ENCODE peak calls at places on chromosome 9, in ten cellular contexts. P is endothelial cell of umbilical vein, B is breast epithelium, J is stomach, D is upper lobe of left lung, Z is sigmoid colon, N is vagina, L is Panc1, A is K562, E is HCT116. V is an unnamed sample.

GRCh38 chr9:26133537-26133936 is 455.3 kb upstream of the TUSC1 start:
- DNase-seq in L (no peak), D (no peak), P (no peak), A (no peak), N (no peak), J (no peak), E (no peak), Z (no peak), B (no peak), V (no peak)

GRCh38 chr9:78218890-78219289 is 17.0 kb upstream of the CEP78 start:
- DNase-seq in A (no peak), P (no peak), Z (no peak), B (no peak), N (no peak), J (no peak), L (no peak), D (no peak), E (no peak), V (no peak)

GRCh38 chr9:120856700-120857099 is 14.0 kb upstream of the PSMD5 start:
- DNase-seq in B (peak; percentile 55), Z (no peak), E (no peak), P (no peak), N (no peak), D (no peak), L (no peak), A (no peak), J (peak; percentile 88), V (no peak)

GRCh38 chr9:2192356-2192979 is 177.3 kb downstream of the SMARCA2 start:
- DNase-seq in P (no peak), N (no peak), Z (no peak), L (no peak), E (no peak), D (no peak), A (no peak), J (no peak), B (no peak), V (no peak)

GRCh38 chr9:94760646-94761045 is 34.1 kb downstream of the AOPEP start:
- DNase-seq in L (no peak), E (no peak), B (no peak), J (no peak), D (no peak), P (no peak), A (no peak), N (no peak), Z (no peak), V (no peak)

GRCh38 chr9:87479801-87480201 is 17.9 kb upstream of the DAPK1 start:
- DNase-seq in N (no peak), E (no peak), A (peak; percentile 11), J (no peak), L (no peak), D (peak; percentile 77), P (no peak), B (no peak), Z (no peak), V (no peak)

GRCh38 chr9:109766351-109766750 is 13.6 kb upstream of the PALM2AKAP2 start:
- DNase-seq in J (no peak), A (no peak), B (no peak), P (no peak), N (no peak), D (no peak), L (no peak), E (no peak), Z (no peak), V (no peak)

GRCh38 chr9:136399176-136400037 is 563 bp downstream of the SNAPC4 start:
- DNase-seq in L (no peak), D (no peak), Z (no peak), A (no peak), P (peak; percentile 24), J (no peak), B (no peak), E (no peak), N (no peak), V (peak; percentile 87)

GRCh38 chr9:121997791-121998190 is 95.3 kb downstream of the TTLL11 start:
- DNase-seq in E (no peak), B (no peak), P (peak; percentile 73), Z (no peak), D (no peak), A (no peak), J (no peak), N (no peak), L (no peak), V (no peak)

GRCh38 chr9:122816163-122816867 is 12.1 kb downstream of the PDCL start:
- DNase-seq in L (no peak), P (peak; percentile 98), E (no peak), A (no peak), N (no peak), Z (no peak), B (peak; percentile 30), J (no peak), D (peak; percentile 44), V (peak; percentile 87)

GRCh38 chr9:130998596-130999264 is 10.2 kb upstream of the LAMC3 start:
- DNase-seq in Z (no peak), J (no peak), D (no peak), P (no peak), L (no peak), N (no peak), A (no peak), E (no peak), B (no peak), V (no peak)

GRCh38 chr9:130996672-130997394 is 12.1 kb upstream of the LAMC3 start:
- DNase-seq in J (no peak), A (peak; percentile 64), E (no peak), B (no peak), N (no peak), D (no peak), P (no peak), Z (no peak), L (no peak), V (no peak)

GRCh38 chr9:130999265-130999623 is 9.7 kb upstream of the LAMC3 start:
- DNase-seq in N (no peak), B (no peak), E (no peak), D (no peak), Z (no peak), P (no peak), A (no peak), L (no peak), J (no peak), V (no peak)

GRCh38 chr9:130997395-130997684 is 11.6 kb upstream of the LAMC3 start:
- DNase-seq in D (no peak), Z (no peak), E (no peak), A (peak; percentile 63), B (no peak), P (no peak), J (no peak), N (no peak), L (no peak), V (no peak)

DNA sequence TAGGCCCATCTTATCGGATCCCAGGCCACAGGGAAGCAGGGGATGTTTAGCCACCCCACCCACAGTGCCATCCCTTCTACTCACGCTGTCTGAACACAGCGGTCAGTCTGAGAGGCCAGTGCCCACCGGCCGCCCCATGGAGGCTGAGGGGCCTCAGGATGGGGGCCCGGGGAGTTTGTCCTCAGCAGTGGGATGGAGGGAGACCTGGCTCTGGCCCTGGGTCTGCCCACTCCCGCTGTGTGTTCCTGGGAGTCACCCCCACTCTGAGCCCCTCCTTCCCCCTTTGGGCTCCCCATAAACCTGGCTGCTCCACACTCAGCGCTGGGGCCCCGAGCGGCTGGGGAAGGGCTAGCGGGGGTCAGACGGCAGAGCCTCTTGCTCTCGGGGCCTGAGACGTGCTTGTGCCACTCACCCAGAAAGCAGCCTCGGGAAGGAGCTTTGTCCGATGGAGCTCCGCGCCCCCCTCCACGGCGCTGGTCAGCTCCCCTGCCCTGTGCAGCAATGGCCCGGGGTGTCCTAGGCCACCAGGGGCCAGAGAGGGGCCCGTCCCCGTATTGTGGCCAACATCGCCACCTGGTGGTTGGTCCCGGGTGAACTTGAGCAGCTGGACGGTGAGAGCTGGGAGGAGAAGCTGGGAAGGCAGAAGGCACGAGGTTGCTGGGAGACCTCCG is 10.9 kb upstream of the LAMC3 start:
- DNase-seq in P (peak; percentile 48), L (no peak), A (peak; percentile 100), B (no peak), J (peak; percentile 48), E (peak; percentile 60), D (peak; percentile 38), Z (no peak), N (no peak), V (no peak)
- TF ChIP-seq CTCF in P (peak; percentile 74), L (peak; percentile 81), A (no peak), B (peak; percentile 35), J (no peak), E (peak; percentile 90), D (peak; percentile 57), Z (peak; percentile 35), N (peak; percentile 54), V (peak; percentile 70)

GRCh38 chr9:37382982-37383357 is 39.5 kb upstream of the GRHPR start:
- DNase-seq in D (no peak), J (no peak), B (no peak), P (no peak), Z (no peak), L (no peak), E (no peak), A (no peak), N (no peak), V (no peak)
- H3K4me1 ChIP-seq in D (no peaks in the 10 kb centered on the region), J (no peaks in the 10 kb centered on the region), B (no peaks in the 10 kb centered on the region), P (no peaks in the 10 kb centered on the region), Z (no peaks in the 10 kb centered on the region), L (no peaks in the 10 kb centered on the region), E (no peaks in the 10 kb centered on the region), A (peaks cover 12% of the 10 kb centered on the region), N (no peaks in the 10 kb centered on the region), V (peaks cover 15% of the 10 kb centered on the region)

DNA sequence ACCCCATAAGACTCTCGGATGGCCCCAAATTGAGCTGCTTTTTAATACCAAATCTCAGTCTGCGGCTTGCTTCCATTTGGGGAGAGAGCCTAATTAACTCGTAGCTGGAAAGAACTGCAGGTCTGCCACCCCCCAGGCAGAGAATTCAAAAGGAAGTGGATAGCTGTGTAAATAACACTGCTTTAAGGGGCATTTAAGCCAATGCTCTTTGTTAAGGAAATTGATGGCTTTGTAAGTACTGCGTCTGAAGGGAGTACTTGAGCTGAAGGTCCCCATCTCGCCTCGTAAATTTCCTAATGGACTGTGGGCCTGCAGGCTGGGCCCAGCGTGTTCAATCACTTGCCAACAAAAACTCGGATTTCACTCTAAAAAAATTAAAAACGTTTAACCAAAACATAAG is 132.7 kb downstream of the PAPPA start:
- DNase-seq in B (no peak), N (no peak), P (no peak), L (no peak), D (no peak), Z (no peak), E (no peak), A (no peak), J (no peak), V (no peak)
- TF ChIP-seq POLR2AphosphoS5 in B (no peak), N (no peak), P (no peak), L (no peak), D (no peak), Z (no peak), E (no peak), A (no peak), J (no peak), V (no peak)

GRCh38 chr9:22307013-22307711 is 139.5 kb upstream of the DMRTA1 start:
- DNase-seq in Z (no peak), D (no peak), E (peak; percentile 54), B (no peak), A (no peak), N (no peak), P (peak; percentile 54), L (no peak), J (peak; percentile 29), V (no peak)

DNA sequence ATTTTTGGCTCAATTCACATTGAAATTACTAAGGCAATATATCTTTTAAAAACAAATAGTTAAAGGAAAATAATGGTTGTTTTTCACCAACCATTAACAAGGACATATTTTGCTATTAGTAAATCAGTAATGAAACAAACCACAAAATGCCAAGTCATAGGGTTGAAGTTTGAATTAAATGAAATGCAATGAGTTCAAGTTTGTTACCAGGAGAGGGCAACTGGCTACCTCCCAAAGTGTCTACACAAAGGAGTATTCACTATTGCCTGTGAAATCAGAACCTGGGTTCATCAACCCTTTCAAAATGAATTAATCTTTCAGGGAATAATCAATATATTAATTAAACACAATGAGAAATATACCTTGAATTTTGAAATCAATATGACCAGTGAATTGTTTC is 138.4 kb upstream of the DMRTA1 start:
- DNase-seq in B (no peak), A (no peak), J (no peak), P (no peak), E (no peak), Z (no peak), D (no peak), L (no peak), N (no peak), V (no peak)
- TF ChIP-seq CTCF in B (no peak), A (no peak), J (no peak), P (no peak), E (no peak), Z (no peak), D (no peak), L (no peak), N (no peak), V (no peak)

V was measured in spleen.